ENCODE peak calls at places on chromosomes 11 and 22, in eight cellular contexts. L is CD4-positive, CD25-positive, alpha-beta regulatory T cell; T is thoracic aorta; N is neural progenitor cell; S is endothelial cell of umbilical vein; Y is H9; Z is PC-3; A is effector memory CD4-positive, alpha-beta T cell. B is an unnamed sample.

GRCh38 chr11:1073261-1073724 is 1.4 kb upstream of the MUC2 start:
- DNase-seq in Z (peak; percentile 76), Y (no peak), S (peak; percentile 62), L (no peak), T (no peak), A (no peak), N (peak; percentile 54), B (peak; percentile 2)

GRCh38 chr22:27113211-27114030 is 456.0 kb downstream of the MIAT start:
- DNase-seq in S (peak; percentile 86), Y (no peak), N (no peak), A (no peak), Z (peak; percentile 70), T (peak; percentile 76), L (no peak), B (no peak)

GRCh38 chr11:76391039-76391438 is 9.9 kb downstream of the GVQW3 start:
- DNase-seq in A (no peak), T (no peak), Z (no peak), N (no peak), Y (no peak), L (no peak), S (no peak), B (no peak)

GRCh38 chr11:76512851-76513653 is 68.2 kb downstream of the EMSY start:
- DNase-seq in S (peak; percentile 58), N (peak; percentile 20), L (peak; percentile 41), A (no peak), Y (no peak), T (no peak), Z (peak; percentile 42), B (no peak)

GRCh38 chr11:27688076-27688475 is 12.2 kb downstream of the BDNF start:
- DNase-seq in L (no peak), Y (peak; percentile 81), Z (no peak), A (no peak), N (peak; percentile 60), S (no peak), T (no peak), B (no peak)

GRCh38 chr11:18986744-18987143 is 47.5 kb upstream of the MRGPRX1 start:
- DNase-seq in T (no peak), Y (no peak), A (no peak), L (no peak), S (no peak), N (no peak), Z (peak; percentile 70), B (no peak)

GRCh38 chr11:74474316-74474715 is 7.0 kb upstream of the KCNE3 start:
- DNase-seq in Y (no peak), Z (no peak), N (no peak), A (no peak), L (no peak), S (no peak), T (no peak), B (no peak)

GRCh38 chr11:16925495-16926065 is 88.6 kb downstream of the PLEKHA7 start:
- DNase-seq in N (peak; percentile 91), Y (peak; percentile 83), T (no peak), S (peak; percentile 46), Z (peak; percentile 75), L (peak; percentile 13), A (no peak), B (no peak)

GRCh38 chr22:26671317-26672059 is 14.1 kb downstream of the MIAT start:
- DNase-seq in N (no peak), Y (no peak), S (no peak), T (no peak), A (peak; percentile 59), L (peak; percentile 84), Z (no peak), B (peak; percentile 53)

GRCh38 chr22:32050678-32051515 is 7.8 kb downstream of the SLC5A1 start:
- DNase-seq in N (no peak), A (peak; percentile 42), Y (peak; percentile 50), T (no peak), S (no peak), L (peak; percentile 42), Z (peak; percentile 88), B (peak; percentile 33)

GRCh38 chr22:42877158-42877557 is 20.1 kb upstream of the ARFGAP3 start:
- DNase-seq in T (no peak), N (no peak), L (no peak), Z (no peak), Y (no peak), S (no peak), A (no peak), B (no peak)

GRCh38 chr22:26687439-26687838 is 30.1 kb downstream of the MIAT start:
- DNase-seq in S (no peak), A (no peak), Y (no peak), N (no peak), Z (no peak), L (no peak), T (no peak), B (no peak)

GRCh38 chr22:41239443-41240128 is 1.1 kb downstream of the CHADL start:
- DNase-seq in Y (no peak), N (no peak), A (no peak), S (no peak), T (no peak), L (no peak), Z (no peak), B (no peak)
- H3K9me3 ChIP-seq in Y (no peaks in the 10 kb centered on the region), N (no peaks in the 10 kb centered on the region), A (no peaks in the 10 kb centered on the region), S (no peaks in the 10 kb centered on the region), T (no peaks in the 10 kb centered on the region), L (no peaks in the 10 kb centered on the region), Z (no peaks in the 10 kb centered on the region), B (no peaks in the 10 kb centered on the region)

DNA sequence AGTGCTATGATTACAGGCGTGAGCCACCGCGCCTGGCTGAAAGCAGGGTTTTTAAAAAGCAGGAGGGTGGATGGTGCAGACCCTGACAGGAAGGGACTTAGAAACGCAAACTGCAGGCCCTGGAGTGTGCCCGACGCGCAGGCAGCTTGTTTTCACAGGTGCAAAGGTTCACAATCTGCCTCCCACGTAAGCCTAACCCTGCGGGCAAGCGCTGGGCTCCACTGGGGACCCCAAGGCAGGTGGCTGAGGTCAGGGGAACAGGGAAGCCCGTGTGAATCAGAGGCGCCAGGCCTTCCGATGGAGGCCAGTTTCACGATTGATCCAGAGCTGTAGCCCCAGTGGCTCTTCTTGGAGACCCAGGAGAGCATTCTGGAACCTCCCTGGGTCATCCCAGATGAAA is 256.3 kb downstream of the BRD1 start:
- DNase-seq in N (no peak), A (no peak), L (no peak), S (no peak), T (no peak), Z (no peak), Y (peak; percentile 9), B (no peak)
- H3K9me3 ChIP-seq in N (no peaks in the 10 kb centered on the region), A (no peaks in the 10 kb centered on the region), L (no peaks in the 10 kb centered on the region), S (peaks cover 1% of the 10 kb centered on the region), T (no peaks in the 10 kb centered on the region), Z (no peaks in the 10 kb centered on the region), Y (no peaks in the 10 kb centered on the region), B (no peaks in the 10 kb centered on the region)

DNA sequence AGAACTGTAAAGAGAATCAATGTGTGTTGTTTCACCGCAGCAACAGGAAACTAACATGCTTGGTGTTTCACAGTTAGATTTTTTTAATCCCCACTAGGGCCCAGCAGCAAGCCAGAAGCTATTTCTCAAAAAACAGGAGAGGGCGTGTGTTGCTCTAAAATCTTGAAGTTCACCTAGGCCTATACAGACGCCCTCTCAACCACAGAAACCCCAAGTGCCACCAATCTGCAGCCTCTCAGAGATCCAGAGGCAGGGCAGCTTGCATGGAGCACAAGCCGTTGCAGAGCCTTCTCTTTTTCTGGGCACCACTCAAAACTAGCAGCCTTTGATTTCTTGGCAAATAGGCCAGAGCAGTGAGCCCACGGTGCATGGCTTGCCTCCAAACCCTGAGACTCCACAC is 1423.2 kb downstream of the TBC1D22A start:
- DNase-seq in L (no peak), A (no peak), T (no peak), S (no peak), Y (peak; percentile 10), Z (no peak), N (no peak), B (no peak)
- H3K9me3 ChIP-seq in L (no peaks in the 10 kb centered on the region), A (no peaks in the 10 kb centered on the region), T (peaks cover 3% of the 10 kb centered on the region), S (peaks cover 17% of the 10 kb centered on the region), Y (no peaks in the 10 kb centered on the region), Z (no peaks in the 10 kb centered on the region), N (peaks cover 8% of the 10 kb centered on the region), B (no peaks in the 10 kb centered on the region)

GRCh38 chr22:46793497-46793896 is 31.0 kb downstream of the TBC1D22A start:
- DNase-seq in Z (no peak), L (no peak), N (no peak), T (no peak), S (no peak), Y (no peak), A (no peak), B (no peak)
- H3K9me3 ChIP-seq in Z (no peaks in the 10 kb centered on the region), L (no peaks in the 10 kb centered on the region), N (no peaks in the 10 kb centered on the region), T (no peaks in the 10 kb centered on the region), S (no peaks in the 10 kb centered on the region), Y (no peaks in the 10 kb centered on the region), A (no peaks in the 10 kb centered on the region), B (no peaks in the 10 kb centered on the region)

DNA sequence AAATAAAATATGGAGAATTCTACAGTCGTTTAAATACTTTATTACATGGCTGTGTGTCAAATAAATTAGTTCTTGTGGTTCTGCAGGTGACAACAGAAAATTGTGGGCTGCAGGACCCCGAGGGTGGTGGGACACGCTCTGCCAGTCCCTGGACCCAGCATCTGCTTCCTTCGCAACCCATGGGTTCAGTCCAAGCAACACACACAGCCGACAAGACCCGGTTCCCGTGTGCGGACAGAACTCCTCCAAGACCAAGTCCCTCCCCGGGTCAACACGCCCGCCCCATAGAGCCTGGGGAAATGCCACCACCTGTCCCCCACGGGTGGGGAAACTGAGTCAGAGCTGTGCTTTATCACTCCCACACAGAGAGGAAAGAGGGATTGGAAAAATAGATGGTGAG is 238.9 kb downstream of the BRD1 start:
- DNase-seq in S (no peak), T (no peak), A (no peak), Z (no peak), N (no peak), L (no peak), Y (no peak), B (no peak)
- H3K9me3 ChIP-seq in S (no peaks in the 10 kb centered on the region), T (no peaks in the 10 kb centered on the region), A (no peaks in the 10 kb centered on the region), Z (no peaks in the 10 kb centered on the region), N (no peaks in the 10 kb centered on the region), L (no peaks in the 10 kb centered on the region), Y (no peaks in the 10 kb centered on the region), B (no peaks in the 10 kb centered on the region)

GRCh38 chr11:91857194-91857593 is 367.4 kb upstream of the FAT3 start:
- DNase-seq in Z (peak; percentile 43), Y (no peak), T (no peak), L (no peak), N (no peak), A (no peak), S (no peak), B (no peak)

GRCh38 chr11:91860661-91861060 is 364.0 kb upstream of the FAT3 start:
- DNase-seq in A (no peak), S (no peak), L (no peak), N (no peak), Y (no peak), Z (no peak), T (no peak), B (no peak)

GRCh38 chr11:91859666-91860065 is 365.0 kb upstream of the FAT3 start:
- DNase-seq in Y (no peak), T (no peak), N (no peak), A (no peak), S (no peak), Z (peak; percentile 66), L (no peak), B (no peak)
- H3K9me3 ChIP-seq in Y (no peaks in the 10 kb centered on the region), T (no peaks in the 10 kb centered on the region), N (no peaks in the 10 kb centered on the region), A (no peaks in the 10 kb centered on the region), S (no peaks in the 10 kb centered on the region), Z (no peaks in the 10 kb centered on the region), L (no peaks in the 10 kb centered on the region), B (no peaks in the 10 kb centered on the region)

GRCh38 chr22:35318346-35319215 is 18.9 kb downstream of the TOM1 start:
- DNase-seq in Y (no peak), Z (no peak), A (no peak), T (no peak), S (no peak), N (no peak), L (no peak), B (no peak)
- H3K9me3 ChIP-seq in Y (no peaks in the 10 kb centered on the region), Z (no peaks in the 10 kb centered on the region), A (no peaks in the 10 kb centered on the region), T (no peaks in the 10 kb centered on the region), S (no peaks in the 10 kb centered on the region), N (no peaks in the 10 kb centered on the region), L (no peaks in the 10 kb centered on the region), B (no peaks in the 10 kb centered on the region)